ENCODE peak calls at places on chromosomes 12 and 14, in six cellular contexts. One of them, this sample, is unnamed.

GRCh38 chr12:116818341-116818856 is 62.8 kb downstream of the HRK start:
- DNase-seq in stimulated activated CD4-positive, alpha-beta T cell treated with anti-CD3 and anti-CD28 coated beads, Interleukin-4, amount 100 ng/mL, for 48 hours: peak
- DNase-seq in retinal pigment epithelial cell: no peak
- DNase-seq in midbrain: peak
- DNase-seq in M059J: peak
- DNase-seq in lower lobe of right lung: no peak
- DNase-seq in this sample: no peak

GRCh38 chr12:92226961-92227360 is 81.3 kb upstream of the BTG1 start:
- DNase-seq in stimulated activated CD4-positive, alpha-beta T cell treated with anti-CD3 and anti-CD28 coated beads, Interleukin-4, amount 100 ng/mL, for 48 hours: no peak
- DNase-seq in midbrain: no peak
- DNase-seq in M059J: no peak
- DNase-seq in retinal pigment epithelial cell: no peak
- DNase-seq in lower lobe of right lung: no peak
- DNase-seq in this sample: no peak

GRCh38 chr12:67716817-67717216 is 68.3 kb downstream of the DYRK2 start:
- DNase-seq in M059J: peak
- DNase-seq in stimulated activated CD4-positive, alpha-beta T cell treated with anti-CD3 and anti-CD28 coated beads, Interleukin-4, amount 100 ng/mL, for 48 hours: no peak
- DNase-seq in retinal pigment epithelial cell: no peak
- DNase-seq in midbrain: no peak
- DNase-seq in lower lobe of right lung: no peak
- DNase-seq in this sample: no peak

GRCh38 chr12:70398862-70399261 is 32.8 kb downstream of the KCNMB4 start:
- DNase-seq in stimulated activated CD4-positive, alpha-beta T cell treated with anti-CD3 and anti-CD28 coated beads, Interleukin-4, amount 100 ng/mL, for 48 hours: no peak
- DNase-seq in lower lobe of right lung: no peak
- DNase-seq in M059J: no peak
- DNase-seq in retinal pigment epithelial cell: no peak
- DNase-seq in midbrain: no peak
- DNase-seq in this sample: no peak

GRCh38 chr14:50542941-50543418 is 10.6 kb upstream of the MAP4K5 start:
- DNase-seq in stimulated activated CD4-positive, alpha-beta T cell treated with anti-CD3 and anti-CD28 coated beads, Interleukin-4, amount 100 ng/mL, for 48 hours: no peak
- DNase-seq in lower lobe of right lung: no peak
- DNase-seq in midbrain: peak
- DNase-seq in retinal pigment epithelial cell: no peak
- DNase-seq in M059J: peak
- DNase-seq in this sample: no peak

GRCh38 chr14:94016446-94016976 is 9.6 kb upstream of the OTUB2 start:
- DNase-seq in retinal pigment epithelial cell: no peak
- DNase-seq in midbrain: no peak
- DNase-seq in stimulated activated CD4-positive, alpha-beta T cell treated with anti-CD3 and anti-CD28 coated beads, Interleukin-4, amount 100 ng/mL, for 48 hours: no peak
- DNase-seq in M059J: no peak
- DNase-seq in lower lobe of right lung: no peak
- DNase-seq in this sample: no peak

GRCh38 chr12:753401-754237 is 1.2 kb downstream of the WNK1 start:
- DNase-seq in lower lobe of right lung: peak
- DNase-seq in stimulated activated CD4-positive, alpha-beta T cell treated with anti-CD3 and anti-CD28 coated beads, Interleukin-4, amount 100 ng/mL, for 48 hours: peak
- DNase-seq in midbrain: peak
- DNase-seq in retinal pigment epithelial cell: no peak
- DNase-seq in M059J: peak
- DNase-seq in this sample: peak

GRCh38 chr12:27018071-27018470 is 3.9 kb upstream of the TM7SF3 start:
- DNase-seq in lower lobe of right lung: no peak
- DNase-seq in stimulated activated CD4-positive, alpha-beta T cell treated with anti-CD3 and anti-CD28 coated beads, Interleukin-4, amount 100 ng/mL, for 48 hours: no peak
- DNase-seq in midbrain: no peak
- DNase-seq in M059J: no peak
- DNase-seq in retinal pigment epithelial cell: no peak
- DNase-seq in this sample: peak

GRCh38 chr12:124633269-124633953 is 66.0 kb upstream of the NCOR2 start:
- DNase-seq in midbrain: no peak
- DNase-seq in M059J: no peak
- DNase-seq in stimulated activated CD4-positive, alpha-beta T cell treated with anti-CD3 and anti-CD28 coated beads, Interleukin-4, amount 100 ng/mL, for 48 hours: no peak
- DNase-seq in lower lobe of right lung: no peak
- DNase-seq in retinal pigment epithelial cell: no peak
- DNase-seq in this sample: no peak

GRCh38 chr14:74882103-74882920 is 596 bp downstream of the DLST start:
- DNase-seq in midbrain: no peak
- DNase-seq in lower lobe of right lung: peak
- DNase-seq in M059J: peak
- DNase-seq in stimulated activated CD4-positive, alpha-beta T cell treated with anti-CD3 and anti-CD28 coated beads, Interleukin-4, amount 100 ng/mL, for 48 hours: peak
- DNase-seq in retinal pigment epithelial cell: no peak
- DNase-seq in this sample: peak

GRCh38 chr12:94585624-94586023 is 64.7 kb downstream of the TMCC3 start:
- DNase-seq in retinal pigment epithelial cell: no peak
- DNase-seq in stimulated activated CD4-positive, alpha-beta T cell treated with anti-CD3 and anti-CD28 coated beads, Interleukin-4, amount 100 ng/mL, for 48 hours: no peak
- DNase-seq in midbrain: no peak
- DNase-seq in M059J: no peak
- DNase-seq in lower lobe of right lung: no peak
- DNase-seq in this sample: no peak

GRCh38 chr12:3047961-3048360 is 29.2 kb upstream of the TSPAN9 start:
- DNase-seq in midbrain: no peak
- DNase-seq in retinal pigment epithelial cell: no peak
- DNase-seq in lower lobe of right lung: no peak
- DNase-seq in stimulated activated CD4-positive, alpha-beta T cell treated with anti-CD3 and anti-CD28 coated beads, Interleukin-4, amount 100 ng/mL, for 48 hours: no peak
- DNase-seq in M059J: no peak
- DNase-seq in this sample: no peak

GRCh38 chr12:2113501-2113912 is 60.7 kb downstream of the CACNA1C start:
- DNase-seq in stimulated activated CD4-positive, alpha-beta T cell treated with anti-CD3 and anti-CD28 coated beads, Interleukin-4, amount 100 ng/mL, for 48 hours: no peak
- DNase-seq in lower lobe of right lung: no peak
- DNase-seq in midbrain: no peak
- DNase-seq in M059J: no peak
- DNase-seq in retinal pigment epithelial cell: no peak
- DNase-seq in this sample: no peak

GRCh38 chr12:10363922-10364838 is 25.7 kb downstream of the KLRK1 start:
- DNase-seq in lower lobe of right lung: no peak
- DNase-seq in M059J: peak
- DNase-seq in retinal pigment epithelial cell: no peak
- DNase-seq in midbrain: peak
- DNase-seq in stimulated activated CD4-positive, alpha-beta T cell treated with anti-CD3 and anti-CD28 coated beads, Interleukin-4, amount 100 ng/mL, for 48 hours: no peak
- DNase-seq in this sample: peak

GRCh38 chr14:63996575-63997220 is 143.9 kb downstream of the SYNE2 start:
- DNase-seq in midbrain: no peak
- DNase-seq in stimulated activated CD4-positive, alpha-beta T cell treated with anti-CD3 and anti-CD28 coated beads, Interleukin-4, amount 100 ng/mL, for 48 hours: no peak
- DNase-seq in lower lobe of right lung: no peak
- DNase-seq in retinal pigment epithelial cell: no peak
- DNase-seq in M059J: no peak
- DNase-seq in this sample: no peak

GRCh38 chr14:65431951-65432350 is 19.4 kb downstream of the FUT8 start:
- DNase-seq in stimulated activated CD4-positive, alpha-beta T cell treated with anti-CD3 and anti-CD28 coated beads, Interleukin-4, amount 100 ng/mL, for 48 hours: no peak
- DNase-seq in lower lobe of right lung: no peak
- DNase-seq in retinal pigment epithelial cell: no peak
- DNase-seq in midbrain: no peak
- DNase-seq in M059J: peak
- DNase-seq in this sample: no peak

GRCh38 chr14:42782744-42783143 is 1176.1 kb downstream of the LRFN5 start:
- DNase-seq in retinal pigment epithelial cell: no peak
- DNase-seq in stimulated activated CD4-positive, alpha-beta T cell treated with anti-CD3 and anti-CD28 coated beads, Interleukin-4, amount 100 ng/mL, for 48 hours: no peak
- DNase-seq in M059J: no peak
- DNase-seq in lower lobe of right lung: no peak
- DNase-seq in midbrain: no peak
- DNase-seq in this sample: no peak

GRCh38 chr12:6767592-6768384 is 1.6 kb downstream of the PTMS start:
- DNase-seq in midbrain: no peak
- DNase-seq in M059J: peak
- DNase-seq in lower lobe of right lung: no peak
- DNase-seq in retinal pigment epithelial cell: no peak
- DNase-seq in stimulated activated CD4-positive, alpha-beta T cell treated with anti-CD3 and anti-CD28 coated beads, Interleukin-4, amount 100 ng/mL, for 48 hours: no peak
- DNase-seq in this sample: peak

GRCh38 chr12:599756-600155 is 63.5 kb downstream of the NINJ2 start:
- DNase-seq in M059J: no peak
- DNase-seq in midbrain: no peak
- DNase-seq in lower lobe of right lung: no peak
- DNase-seq in retinal pigment epithelial cell: no peak
- DNase-seq in stimulated activated CD4-positive, alpha-beta T cell treated with anti-CD3 and anti-CD28 coated beads, Interleukin-4, amount 100 ng/mL, for 48 hours: no peak
- DNase-seq in this sample: no peak

GRCh38 chr14:23953464-23954278 is at the start of gene DHRS4:
- DNase-seq in midbrain: peak
- DNase-seq in M059J: peak
- DNase-seq in lower lobe of right lung: peak
- DNase-seq in retinal pigment epithelial cell: peak
- DNase-seq in stimulated activated CD4-positive, alpha-beta T cell treated with anti-CD3 and anti-CD28 coated beads, Interleukin-4, amount 100 ng/mL, for 48 hours: peak
- DNase-seq in this sample: peak

GRCh38 chr14:39434401-39434800 is 2.2 kb upstream of the FBXO33 start:
- DNase-seq in midbrain: no peak
- DNase-seq in M059J: peak
- DNase-seq in retinal pigment epithelial cell: no peak
- DNase-seq in stimulated activated CD4-positive, alpha-beta T cell treated with anti-CD3 and anti-CD28 coated beads, Interleukin-4, amount 100 ng/mL, for 48 hours: no peak
- DNase-seq in lower lobe of right lung: no peak
- DNase-seq in this sample: no peak

GRCh38 chr12:60333461-60333860 is 737.6 kb downstream of the SLC16A7 start:
- DNase-seq in retinal pigment epithelial cell: no peak
- DNase-seq in stimulated activated CD4-positive, alpha-beta T cell treated with anti-CD3 and anti-CD28 coated beads, Interleukin-4, amount 100 ng/mL, for 48 hours: no peak
- DNase-seq in midbrain: no peak
- DNase-seq in M059J: peak
- DNase-seq in lower lobe of right lung: no peak
- DNase-seq in this sample: no peak

GRCh38 chr12:12010277-12011031 is 60.3 kb upstream of the BCL2L14 start:
- DNase-seq in M059J: peak
- DNase-seq in stimulated activated CD4-positive, alpha-beta T cell treated with anti-CD3 and anti-CD28 coated beads, Interleukin-4, amount 100 ng/mL, for 48 hours: peak
- DNase-seq in retinal pigment epithelial cell: no peak
- DNase-seq in lower lobe of right lung: peak
- DNase-seq in midbrain: peak
- DNase-seq in this sample: peak

GRCh38 chr12:70069221-70069811 is 173.9 kb upstream of the CNOT2 start:
- DNase-seq in lower lobe of right lung: no peak
- DNase-seq in retinal pigment epithelial cell: no peak
- DNase-seq in midbrain: no peak
- DNase-seq in stimulated activated CD4-positive, alpha-beta T cell treated with anti-CD3 and anti-CD28 coated beads, Interleukin-4, amount 100 ng/mL, for 48 hours: no peak
- DNase-seq in M059J: no peak
- DNase-seq in this sample: no peak

GRCh38 chr12:17342381-17342961 is 736.5 kb upstream of the LMO3 start:
- DNase-seq in lower lobe of right lung: no peak
- DNase-seq in retinal pigment epithelial cell: peak
- DNase-seq in midbrain: no peak
- DNase-seq in M059J: no peak
- DNase-seq in stimulated activated CD4-positive, alpha-beta T cell treated with anti-CD3 and anti-CD28 coated beads, Interleukin-4, amount 100 ng/mL, for 48 hours: no peak
- DNase-seq in this sample: no peak

GRCh38 chr12:51320695-51321320 is 3.2 kb downstream of the BIN2 start:
- DNase-seq in M059J: no peak
- DNase-seq in lower lobe of right lung: no peak
- DNase-seq in retinal pigment epithelial cell: no peak
- DNase-seq in midbrain: no peak
- DNase-seq in stimulated activated CD4-positive, alpha-beta T cell treated with anti-CD3 and anti-CD28 coated beads, Interleukin-4, amount 100 ng/mL, for 48 hours: no peak
- DNase-seq in this sample: no peak

GRCh38 chr12:28127455-28127854 is 62.8 kb upstream of the CCDC91 start:
- DNase-seq in stimulated activated CD4-positive, alpha-beta T cell treated with anti-CD3 and anti-CD28 coated beads, Interleukin-4, amount 100 ng/mL, for 48 hours: no peak
- DNase-seq in midbrain: no peak
- DNase-seq in retinal pigment epithelial cell: no peak
- DNase-seq in M059J: no peak
- DNase-seq in lower lobe of right lung: no peak
- DNase-seq in this sample: no peak

This sample was measured in nucleus accumbens.